ENCODE peak calls at places on chromosome 14, in five cellular contexts. D is ovary, T is heart right ventricle, X is mucosa of descending colon, U is sigmoid colon. R is an unnamed sample.

GRCh38 chr14:50551877-50552276 is 8.1 kb upstream of the ATL1 start:
- DNase-seq in D (no peak), T (no peak), X (no peak), U (no peak), R (no peak)

GRCh38 chr14:77985235-77985634 is 184.9 kb upstream of the NRXN3 start:
- DNase-seq in D (no peak), T (no peak), X (no peak), U (no peak), R (no peak)

GRCh38 chr14:51666070-51666469 is 14.4 kb downstream of the FRMD6 start:
- DNase-seq in D (no peak), T (no peak), X (no peak), U (no peak), R (no peak)

GRCh38 chr14:21626491-21627230 is 8.1 kb downstream of the OR10G2 start:
- DNase-seq in D (no peak), T (no peak), X (no peak), U (no peak), R (no peak)

GRCh38 chr14:53953828-53954550 is 2.6 kb downstream of the BMP4 start:
- DNase-seq in D (peak; percentile 65), T (peak; percentile 41), X (no peak), U (peak; percentile 82), R (no peak)

GRCh38 chr14:75334191-75335051 is 55.8 kb downstream of the FOS start:
- DNase-seq in D (no peak), T (peak; percentile 33), X (peak; percentile 59), U (peak; percentile 83), R (peak; percentile 47)

GRCh38 chr14:93994919-93995682 is 2.0 kb upstream of the CCDC197 start:
- DNase-seq in D (no peak), T (peak; percentile 59), X (no peak), U (peak; percentile 92), R (no peak)

GRCh38 chr14:104928391-104929133 is 3.9 kb downstream of the PLD4 start:
- DNase-seq in D (peak; percentile 31), T (no peak), X (no peak), U (no peak), R (no peak)

GRCh38 chr14:90375934-90376333 is 20.9 kb upstream of the CALM1 start:
- DNase-seq in D (no peak), T (no peak), X (no peak), U (no peak), R (no peak)

GRCh38 chr14:90721619-90722305 is 94.5 kb downstream of the TTC7B start:
- DNase-seq in D (no peak), T (no peak), X (no peak), U (no peak), R (no peak)

GRCh38 chr14:50943943-50944646 is at the start of gene PYGL:
- DNase-seq in D (peak; percentile 87), T (peak; percentile 60), X (peak; percentile 86), U (peak; percentile 88), R (no peak)

GRCh38 chr14:53186532-53186931 is 33.4 kb upstream of the DDHD1 start:
- DNase-seq in D (no peak), T (no peak), X (no peak), U (no peak), R (no peak)

GRCh38 chr14:77467801-77468200 is 9.9 kb downstream of the AHSA1 start:
- DNase-seq in D (no peak), T (no peak), X (no peak), U (no peak), R (no peak)

GRCh38 chr14:66657780-66658179 is 149.8 kb downstream of the GPHN start:
- DNase-seq in D (no peak), T (no peak), X (no peak), U (no peak), R (no peak)

GRCh38 chr14:66662374-66662773 is 154.4 kb downstream of the GPHN start:
- DNase-seq in D (no peak), T (no peak), X (no peak), U (no peak), R (no peak)
- TF ChIP-seq CTCF in D (no peak), T (peak; percentile 7), X (no peak), U (no peak), R (no peak)

GRCh38 chr14:106500571-106500970 is 974.2 kb downstream of the TMEM121 start:
- DNase-seq in D (no peak), T (no peak), X (no peak), U (no peak), R (no peak)
- H3K36me3 ChIP-seq in D (no peaks in the 10 kb centered on the region), T (no peaks in the 10 kb centered on the region), X (no peaks in the 10 kb centered on the region), U (no peaks in the 10 kb centered on the region), R (no peaks in the 10 kb centered on the region)

GRCh38 chr14:74217672-74218448 is 21.4 kb upstream of the VSX2 start:
- DNase-seq in D (peak; percentile 80), T (peak; percentile 41), X (peak; percentile 57), U (peak; percentile 73), R (peak; percentile 65)
- H3K4me1 ChIP-seq in D (no peaks in the 10 kb centered on the region), T (no peaks in the 10 kb centered on the region), X (no peaks in the 10 kb centered on the region), U (peaks cover 7% of the 10 kb centered on the region), R (no peaks in the 10 kb centered on the region)

GRCh38 chr14:36094963-36095362 is 81.6 kb downstream of the PTCSC3 start:
- DNase-seq in D (no peak), T (no peak), X (no peak), U (no peak), R (no peak)
- TF ChIP-seq CTCF in D (no peak), T (no peak), X (no peak), U (no peak), R (no peak)

GRCh38 chr14:99255621-99256482 is 16.1 kb downstream of the BCL11B start:
- DNase-seq in D (no peak), T (no peak), X (no peak), U (no peak), R (no peak)
- H3K36me3 ChIP-seq in D (no peaks in the 10 kb centered on the region), T (no peaks in the 10 kb centered on the region), X (no peaks in the 10 kb centered on the region), U (no peaks in the 10 kb centered on the region), R (peaks cover 57% of the 10 kb centered on the region)

DNA sequence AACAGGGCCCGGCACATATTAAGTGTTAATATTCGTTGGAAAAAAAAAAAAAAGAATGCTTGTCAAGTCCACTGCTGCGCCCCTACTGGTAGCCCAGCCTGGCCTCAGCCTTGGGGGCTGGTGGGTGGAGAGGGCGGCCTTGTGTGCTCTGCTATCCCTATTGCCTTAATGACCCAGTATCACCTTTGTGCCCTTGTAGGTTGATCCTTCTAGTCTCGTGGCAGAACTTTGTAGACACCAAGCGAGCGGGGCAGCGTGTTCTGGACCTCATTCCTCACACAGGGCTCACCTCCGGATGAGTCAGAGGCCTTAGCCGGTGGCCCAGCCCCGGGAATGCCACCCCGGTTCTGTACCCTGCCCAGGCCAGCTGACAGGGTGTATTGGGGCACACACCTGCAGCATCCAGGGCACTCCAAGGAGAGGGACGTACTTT is 1.8 kb upstream of the RCOR1 start:
- DNase-seq in D (peak; percentile 66), T (peak; percentile 27), X (peak; percentile 59), U (no peak), R (no peak)
- H3K4me1 ChIP-seq in D (peaks cover 7% of the 10 kb centered on the region), T (peaks cover 26% of the 10 kb centered on the region), X (peaks cover 11% of the 10 kb centered on the region), U (peaks cover 26% of the 10 kb centered on the region), R (peaks cover 18% of the 10 kb centered on the region)